ENCODE peak calls at places on chromosomes 7 and 10, in eight cellular contexts. S is transverse colon, B is left lung, D is heart right ventricle, O is cardiac muscle cell, M is breast epithelium, H is heart left ventricle, N is uterus. K is an unnamed sample.

GRCh38 chr10:22803201-22803895 is 89.0 kb upstream of the PIP4K2A start:
- DNase-seq in S (no peak), B (no peak), D (no peak), O (no peak), M (no peak), H (no peak), N (no peak), K (no peak)

GRCh38 chr10:90587081-90587491 is 270.8 kb downstream of the HTR7 start:
- DNase-seq in S (no peak), B (no peak), D (no peak), O (no peak), M (no peak), H (no peak), N (no peak), K (peak; percentile 63)

GRCh38 chr7:117751775-117752174 is 121.5 kb downstream of the CTTNBP2 start:
- DNase-seq in S (no peak), B (no peak), D (no peak), O (no peak), M (no peak), H (no peak), N (no peak), K (peak; percentile 24)

GRCh38 chr10:124013916-124014315 is 79.5 kb downstream of the CHST15 start:
- DNase-seq in S (no peak), B (no peak), D (no peak), O (no peak), M (no peak), H (peak; percentile 53), N (no peak), K (no peak)

GRCh38 chr7:15839415-15840100 is 153.1 kb upstream of the MEOX2 start:
- DNase-seq in S (no peak), B (peak; percentile 30), D (peak; percentile 69), O (peak; percentile 21), M (no peak), H (peak; percentile 77), N (peak; percentile 40), K (no peak)

GRCh38 chr10:128612631-128613030 is 486.4 kb upstream of the MKI67 start:
- DNase-seq in S (no peak), B (no peak), D (no peak), O (no peak), M (no peak), H (no peak), N (no peak), K (no peak)

GRCh38 chr7:87506243-87507180 is 31.0 kb upstream of the ABCB4 start:
- DNase-seq in S (no peak), B (no peak), D (no peak), O (no peak), M (no peak), H (no peak), N (no peak), K (no peak)

GRCh38 chr7:45626441-45627430 is 52.6 kb downstream of the ADCY1 start:
- DNase-seq in S (no peak), B (no peak), D (no peak), O (no peak), M (no peak), H (no peak), N (no peak), K (no peak)

GRCh38 chr10:77507313-77507712 is 130.3 kb downstream of the KCNMA1 start:
- DNase-seq in S (no peak), B (no peak), D (no peak), O (no peak), M (no peak), H (no peak), N (no peak), K (peak; percentile 75)

GRCh38 chr7:137120690-137121089 is 222.8 kb downstream of the PTN start:
- DNase-seq in S (no peak), B (no peak), D (no peak), O (no peak), M (no peak), H (no peak), N (no peak), K (no peak)

GRCh38 chr7:95684037-95684436 is 87.7 kb upstream of the PDK4 start:
- DNase-seq in S (no peak), B (no peak), D (no peak), O (peak; percentile 23), M (no peak), H (no peak), N (no peak), K (peak; percentile 57)

DNA sequence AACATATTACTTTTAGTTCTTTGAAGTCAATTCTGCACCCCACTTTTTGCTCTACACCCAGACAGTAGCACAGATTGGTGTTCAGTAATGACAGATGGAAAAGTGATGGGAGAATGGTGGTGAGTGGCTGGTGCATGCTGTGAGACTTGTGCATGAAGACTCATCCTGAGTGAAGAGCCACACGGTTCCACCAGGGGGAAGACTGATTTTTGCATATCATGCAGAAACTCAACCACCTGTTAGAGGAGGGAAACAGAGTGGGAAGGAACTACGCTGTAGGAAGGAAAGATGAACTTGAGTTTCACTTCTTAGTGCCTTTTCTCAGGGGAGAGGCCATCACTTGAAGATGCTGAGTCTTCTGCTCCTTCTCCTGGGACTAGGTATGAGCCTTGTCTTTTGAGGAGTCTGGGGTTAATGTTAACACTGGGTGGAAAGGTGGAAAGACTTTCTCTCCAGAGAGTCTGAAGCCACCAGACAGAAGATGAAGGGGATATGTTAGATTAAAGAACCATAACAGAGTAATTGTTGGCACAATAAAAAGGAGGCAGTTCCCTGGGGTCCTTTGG is 9.3 kb upstream of the PRSS1 start:
- DNase-seq in S (no peak), B (no peak), D (no peak), O (no peak), M (no peak), H (no peak), N (no peak), K (no peak)
- TF ChIP-seq CTCF in S (no peak), B (no peak), D (no peak), O (no peak), M (no peak), H (no peak), N (no peak), K (no peak)

GRCh38 chr7:99090811-99091582 is 52.9 kb downstream of the SMURF1 start:
- DNase-seq in S (no peak), B (no peak), D (no peak), O (peak; percentile 42), M (no peak), H (no peak), N (no peak), K (no peak)
- H3K27ac ChIP-seq in S (no peak overlapping the region), B (no peak overlapping the region), D (no peak overlapping the region), O (peak overlapping the region; percentile 73), M (no peak overlapping the region), H (no peak overlapping the region), N (no peak overlapping the region), K (no peak overlapping the region)

GRCh38 chr10:110413903-110414562 is 83.7 kb upstream of the DUSP5 start:
- DNase-seq in S (no peak), B (no peak), D (no peak), O (peak; percentile 42), M (no peak), H (no peak), N (no peak), K (no peak)

GRCh38 chr10:110415809-110416208 is 81.9 kb upstream of the DUSP5 start:
- DNase-seq in S (no peak), B (no peak), D (no peak), O (peak; percentile 33), M (no peak), H (no peak), N (no peak), K (peak; percentile 29)

GRCh38 chr10:110411047-110411410 is 86.7 kb upstream of the DUSP5 start:
- DNase-seq in S (no peak), B (no peak), D (no peak), O (peak; percentile 83), M (peak; percentile 36), H (no peak), N (peak; percentile 59), K (peak; percentile 35)

GRCh38 chr10:110414563-110415309 is 83.0 kb upstream of the DUSP5 start:
- DNase-seq in S (peak; percentile 80), B (no peak), D (no peak), O (no peak), M (peak; percentile 62), H (no peak), N (no peak), K (no peak)

GRCh38 chr10:110413049-110413783 is 84.5 kb upstream of the DUSP5 start:
- DNase-seq in S (no peak), B (no peak), D (no peak), O (no peak), M (no peak), H (no peak), N (no peak), K (no peak)
- H3K4me3 ChIP-seq in S (no peak overlapping the region), B (no peak overlapping the region), D (no peak overlapping the region), O (no peak overlapping the region), M (no peak overlapping the region), H (no peak overlapping the region), N (no peak overlapping the region), K (no peak overlapping the region)

GRCh38 chr7:54678763-54679396 is 80.1 kb downstream of the SEC61G start:
- DNase-seq in S (no peak), B (no peak), D (no peak), O (no peak), M (no peak), H (no peak), N (no peak), K (no peak)
- TF ChIP-seq CTCF in S (no peak), B (no peak), D (no peak), O (no peak), M (no peak), H (no peak), N (no peak), K (no peak)

GRCh38 chr7:99005776-99006175 is 127.4 kb downstream of the TRRAP start:
- DNase-seq in S (no peak), B (no peak), D (no peak), O (no peak), M (peak; percentile 13), H (no peak), N (no peak), K (no peak)

GRCh38 chr7:99004781-99005500 is 126.6 kb downstream of the TRRAP start:
- DNase-seq in S (no peak), B (no peak), D (no peak), O (no peak), M (no peak), H (no peak), N (no peak), K (no peak)

GRCh38 chr7:99008921-99009530 is 130.7 kb downstream of the TRRAP start:
- DNase-seq in S (no peak), B (peak; percentile 45), D (no peak), O (no peak), M (peak; percentile 11), H (no peak), N (no peak), K (no peak)

GRCh38 chr7:99008181-99008631 is 129.9 kb downstream of the TRRAP start:
- DNase-seq in S (no peak), B (peak; percentile 60), D (no peak), O (no peak), M (peak; percentile 7), H (no peak), N (no peak), K (no peak)

GRCh38 chr7:99006739-99007424 is 128.6 kb downstream of the TRRAP start:
- DNase-seq in S (no peak), B (no peak), D (no peak), O (no peak), M (peak; percentile 11), H (no peak), N (no peak), K (no peak)
- H3K27ac ChIP-seq in S (no peak overlapping the region), B (no peak overlapping the region), D (no peak overlapping the region), O (no peak overlapping the region), M (no peak overlapping the region), H (no peak overlapping the region), N (no peak overlapping the region), K (no peak overlapping the region)